ENCODE peak calls at places on chromosome 17, in nine cellular contexts. L is iris pigment epithelial cell; B is NCI-H510A; A is MM.1S; Q is substantia nigra; Z is SJCRH30; E is activated naive CD4-positive, alpha-beta T cell; Y is NCI-H1092; O is fibroblast of pulmonary artery. J is an unnamed sample.

GRCh38 chr17:30519707-30520106 is 42.5 kb downstream of the GOSR1 start:
- DNase-seq in L (peak; percentile 92), B (no peak), A (no peak), Q (no peak), Z (no peak), E (no peak), Y (no peak), O (peak; percentile 94), J (no peak)

GRCh38 chr17:51185763-51186332 is 19.6 kb downstream of the NME2 start:
- DNase-seq in L (no peak), B (no peak), A (no peak), Q (no peak), Z (no peak), E (no peak), Y (no peak), O (no peak), J (no peak)

GRCh38 chr17:68972119-68972704 is 17.0 kb upstream of the ABCA8 start:
- DNase-seq in L (peak; percentile 38), B (peak; percentile 1), A (peak; percentile 30), Q (no peak), Z (peak; percentile 21), E (no peak), Y (no peak), O (peak; percentile 63), J (no peak)

GRCh38 chr17:45970659-45971058 is 28.4 kb upstream of the STH start:
- DNase-seq in L (no peak), B (no peak), A (no peak), Q (no peak), Z (no peak), E (no peak), Y (no peak), O (no peak), J (no peak)

GRCh38 chr17:68431661-68432071 is 25.6 kb downstream of the WIPI1 start:
- DNase-seq in L (peak; percentile 67), B (no peak), A (no peak), Q (no peak), Z (peak; percentile 17), E (peak; percentile 40), Y (no peak), O (peak; percentile 50), J (no peak)

GRCh38 chr17:9470171-9470570 is 105.4 kb downstream of the STX8 start:
- DNase-seq in L (peak; percentile 53), B (no peak), A (peak; percentile 26), Q (no peak), Z (no peak), E (no peak), Y (no peak), O (peak; percentile 50), J (no peak)

GRCh38 chr17:82244413-82245140 is 15.7 kb downstream of the SLC16A3 start:
- DNase-seq in L (peak; percentile 54), B (no peak), A (no peak), Q (no peak), Z (peak; percentile 57), E (peak; percentile 34), Y (no peak), O (peak; percentile 62), J (no peak)

GRCh38 chr17:3660311-3660891 is 8.0 kb downstream of the TAX1BP3 start:
- DNase-seq in L (no peak), B (no peak), A (no peak), Q (no peak), Z (no peak), E (no peak), Y (no peak), O (no peak), J (no peak)

GRCh38 chr17:49646391-49647255 is 31.3 kb downstream of the SPOP start:
- DNase-seq in L (peak; percentile 78), B (no peak), A (peak; percentile 88), Q (no peak), Z (peak; percentile 13), E (no peak), Y (no peak), O (peak; percentile 62), J (no peak)

GRCh38 chr17:60278237-60278636 is 113.7 kb downstream of the USP32 start:
- DNase-seq in L (no peak), B (no peak), A (no peak), Q (no peak), Z (no peak), E (no peak), Y (no peak), O (no peak), J (no peak)

GRCh38 chr17:82751171-82751570 is 694 bp upstream of the TBCD start:
- DNase-seq in L (peak; percentile 18), B (no peak), A (no peak), Q (no peak), Z (no peak), E (no peak), Y (no peak), O (no peak), J (no peak)

GRCh38 chr17:67435122-67435521 is 58.0 kb downstream of the PITPNC1 start:
- DNase-seq in L (peak; percentile 57), B (no peak), A (no peak), Q (no peak), Z (no peak), E (peak; percentile 23), Y (no peak), O (peak; percentile 47), J (no peak)

GRCh38 chr17:37516131-37516561 is 26.5 kb downstream of the DUSP14 start:
- DNase-seq in L (no peak), B (no peak), A (no peak), Q (no peak), Z (no peak), E (no peak), Y (no peak), O (peak; percentile 41), J (no peak)

GRCh38 chr17:80991645-80992076 is at the start of gene CHMP6:
- DNase-seq in L (peak; percentile 71), B (peak; percentile 65), A (peak; percentile 73), Q (peak; percentile 35), Z (peak; percentile 86), E (peak; percentile 68), Y (peak; percentile 46), O (peak; percentile 79), J (peak; percentile 75)

GRCh38 chr17:48720263-48721008 is 1.9 kb downstream of the PRAC1 start:
- DNase-seq in L (no peak), B (peak; percentile 65), A (no peak), Q (no peak), Z (no peak), E (no peak), Y (no peak), O (no peak), J (no peak)

GRCh38 chr17:64505320-64506200 is 529 bp downstream of the DDX5 start:
- DNase-seq in L (peak; percentile 81), B (peak; percentile 81), A (peak; percentile 83), Q (peak; percentile 64), Z (peak; percentile 83), E (peak; percentile 84), Y (peak; percentile 86), O (peak; percentile 90), J (peak; percentile 73)

J was measured in mesothelial cell of epicardium.